ENCODE peak calls at places on chromosome 20, in seven cellular contexts. N, O, V, U, D, A and K are unnamed samples.

GRCh38 chr20:31705598-31706597 is 16.8 kb downstream of the BCL2L1 start:
- DNase-seq in N (no peak), O (no peak), V (no peak), U (no peak), D (no peak), A (no peak), K (no peak)

GRCh38 chr20:16472045-16472872 is 101.0 kb downstream of the KIF16B start:
- DNase-seq in N (no peak), O (no peak), V (no peak), U (no peak), D (no peak), A (no peak), K (no peak)

GRCh38 chr20:50317644-50318043 is 127.0 kb downstream of the CEBPB start:
- DNase-seq in N (no peak), O (peak), V (no peak), U (no peak), D (no peak), A (no peak), K (no peak)

GRCh38 chr20:57325632-57326356 is 3.8 kb upstream of the SPO11 start:
- DNase-seq in N (no peak), O (no peak), V (peak), U (no peak), D (no peak), A (no peak), K (no peak)

GRCh38 chr20:51335329-51335841 is 207.1 kb downstream of the NFATC2 start:
- DNase-seq in N (no peak), O (no peak), V (no peak), U (no peak), D (no peak), A (no peak), K (no peak)

GRCh38 chr20:43448748-43449535 is 8.8 kb upstream of the SRSF6 start:
- DNase-seq in N (peak), O (no peak), V (peak), U (peak), D (peak), A (peak), K (peak)

GRCh38 chr20:49687595-49688567 is 25.8 kb downstream of the B4GALT5 start:
- DNase-seq in N (no peak), O (no peak), V (no peak), U (no peak), D (no peak), A (no peak), K (no peak)

GRCh38 chr20:45061244-45061643 is 39.7 kb downstream of the KCNS1 start:
- DNase-seq in N (no peak), O (no peak), V (no peak), U (no peak), D (no peak), A (no peak), K (no peak)

GRCh38 chr20:46446851-46447250 is 40.4 kb upstream of the ELMO2 start:
- DNase-seq in N (no peak), O (no peak), V (no peak), U (no peak), D (no peak), A (no peak), K (no peak)

GRCh38 chr20:35523298-35523888 is 6.1 kb downstream of the C20orf173 start:
- DNase-seq in N (no peak), O (no peak), V (peak), U (no peak), D (no peak), A (no peak), K (peak)

GRCh38 chr20:3027987-3028386 is 15.4 kb upstream of the GNRH2 start:
- DNase-seq in N (no peak), O (no peak), V (no peak), U (no peak), D (no peak), A (no peak), K (no peak)

GRCh38 chr20:36370991-36371390 is 64.9 kb downstream of the DLGAP4 start:
- DNase-seq in N (no peak), O (no peak), V (no peak), U (no peak), D (no peak), A (no peak), K (no peak)

GRCh38 chr20:50569864-50570836 is 60.0 kb downstream of the PTPN1 start:
- DNase-seq in N (no peak), O (no peak), V (peak), U (no peak), D (peak), A (no peak), K (peak)